ENCODE peak calls at places on chromosomes 4 and X, in seven cellular contexts. One of them, this sample, is unnamed.

GRCh38 chr4:7539659-7540058 is 104.9 kb upstream of the PSAPL1 start:
- DNase-seq in RPMI7951: peak
- DNase-seq in OCI-M1: peak
- DNase-seq in H1: no peak
- DNase-seq in osteocyte: no peak
- DNase-seq in fibroblast of pulmonary artery: no peak
- DNase-seq in GM03348: peak
- DNase-seq in this sample: no peak

GRCh38 chr4:70544279-70544870 is 26.0 kb downstream of the AMTN start:
- DNase-seq in OCI-M1: peak
- DNase-seq in GM03348: peak
- DNase-seq in RPMI7951: peak
- DNase-seq in osteocyte: no peak
- DNase-seq in fibroblast of pulmonary artery: peak
- DNase-seq in H1: no peak
- DNase-seq in this sample: no peak

GRCh38 chr4:144174401-144175067 is 34.0 kb upstream of the GYPA start:
- DNase-seq in OCI-M1: peak
- DNase-seq in osteocyte: no peak
- DNase-seq in RPMI7951: peak
- DNase-seq in GM03348: peak
- DNase-seq in fibroblast of pulmonary artery: peak
- DNase-seq in H1: no peak
- DNase-seq in this sample: no peak

GRCh38 chr4:16616981-16617380 is 281.5 kb downstream of the LDB2 start:
- DNase-seq in RPMI7951: no peak
- DNase-seq in GM03348: no peak
- DNase-seq in osteocyte: no peak
- DNase-seq in H1: no peak
- DNase-seq in OCI-M1: no peak
- DNase-seq in fibroblast of pulmonary artery: no peak
- DNase-seq in this sample: no peak

GRCh38 chr4:112813790-112814189 is 176.8 kb downstream of the LARP7 start:
- DNase-seq in H1: no peak
- DNase-seq in fibroblast of pulmonary artery: peak
- DNase-seq in OCI-M1: no peak
- DNase-seq in osteocyte: no peak
- DNase-seq in RPMI7951: no peak
- DNase-seq in GM03348: peak
- DNase-seq in this sample: no peak

GRCh38 chr4:28378109-28378830 is 1517.6 kb downstream of the STIM2 start:
- DNase-seq in fibroblast of pulmonary artery: no peak
- DNase-seq in RPMI7951: no peak
- DNase-seq in H1: no peak
- DNase-seq in GM03348: no peak
- DNase-seq in osteocyte: no peak
- DNase-seq in OCI-M1: peak
- DNase-seq in this sample: no peak

GRCh38 chr4:141912831-141913230 is 276.4 kb downstream of the IL15 start:
- DNase-seq in H1: no peak
- DNase-seq in fibroblast of pulmonary artery: peak
- DNase-seq in GM03348: no peak
- DNase-seq in osteocyte: no peak
- DNase-seq in RPMI7951: no peak
- DNase-seq in OCI-M1: peak
- DNase-seq in this sample: no peak

GRCh38 chr4:56342746-56343145 is 44.5 kb downstream of the AASDH start:
- DNase-seq in fibroblast of pulmonary artery: no peak
- DNase-seq in GM03348: no peak
- DNase-seq in osteocyte: no peak
- DNase-seq in RPMI7951: no peak
- DNase-seq in H1: no peak
- DNase-seq in OCI-M1: no peak
- DNase-seq in this sample: no peak

GRCh38 chrX:13938766-13939530 is 90.7 kb downstream of the GEMIN8 start:
- DNase-seq in GM03348: no peak
- DNase-seq in fibroblast of pulmonary artery: no peak
- DNase-seq in OCI-M1: no peak
- DNase-seq in osteocyte: no peak
- DNase-seq in RPMI7951: no peak
- DNase-seq in H1: no peak
- DNase-seq in this sample: no peak

GRCh38 chrX:71256051-71256450 is 2.1 kb upstream of the ZMYM3 start:
- DNase-seq in H1: no peak
- DNase-seq in fibroblast of pulmonary artery: peak
- DNase-seq in GM03348: no peak
- DNase-seq in RPMI7951: peak
- DNase-seq in osteocyte: no peak
- DNase-seq in OCI-M1: no peak
- DNase-seq in this sample: no peak

GRCh38 chr4:148779771-148780170 is 337.6 kb upstream of the NR3C2 start:
- DNase-seq in OCI-M1: no peak
- DNase-seq in GM03348: no peak
- DNase-seq in H1: no peak
- DNase-seq in RPMI7951: no peak
- DNase-seq in fibroblast of pulmonary artery: no peak
- DNase-seq in osteocyte: no peak
- DNase-seq in this sample: no peak

GRCh38 chr4:7155611-7156071 is 36.7 kb upstream of the SORCS2 start:
- DNase-seq in GM03348: no peak
- DNase-seq in OCI-M1: no peak
- DNase-seq in H1: no peak
- DNase-seq in RPMI7951: no peak
- DNase-seq in fibroblast of pulmonary artery: peak
- DNase-seq in osteocyte: no peak
- DNase-seq in this sample: no peak

GRCh38 chrX:112867570-112867969 is 26.9 kb upstream of the AMOT start:
- DNase-seq in osteocyte: no peak
- DNase-seq in fibroblast of pulmonary artery: no peak
- DNase-seq in H1: no peak
- DNase-seq in RPMI7951: no peak
- DNase-seq in OCI-M1: no peak
- DNase-seq in GM03348: no peak
- DNase-seq in this sample: no peak

GRCh38 chr4:1564535-1565375 is 119.4 kb downstream of the FAM53A start:
- DNase-seq in RPMI7951: no peak
- DNase-seq in H1: no peak
- DNase-seq in fibroblast of pulmonary artery: no peak
- DNase-seq in GM03348: no peak
- DNase-seq in OCI-M1: no peak
- DNase-seq in osteocyte: no peak
- DNase-seq in this sample: no peak

GRCh38 chr4:127997534-127998388 is 32.6 kb downstream of the ABHD18 start:
- DNase-seq in RPMI7951: peak
- DNase-seq in GM03348: peak
- DNase-seq in OCI-M1: peak
- DNase-seq in H1: no peak
- DNase-seq in fibroblast of pulmonary artery: peak
- DNase-seq in osteocyte: no peak
- DNase-seq in this sample: no peak

GRCh38 chr4:126935784-126936183 is 697.0 kb upstream of the INTU start:
- DNase-seq in RPMI7951: no peak
- DNase-seq in fibroblast of pulmonary artery: no peak
- DNase-seq in OCI-M1: no peak
- DNase-seq in GM03348: no peak
- DNase-seq in H1: no peak
- DNase-seq in osteocyte: no peak
- DNase-seq in this sample: no peak

This sample was measured in NCI-H187 treated with DMSO at 0.1 percent for 48 hours.